ENCODE peak calls at places on chromosomes 3 and 15, in four cellular contexts. P, X, U and E are unnamed samples. For H3K9me3, the result is how much of the 10 kb centered on the place peaks cover.

GRCh38 chr3:188378786-188379185 is 224.8 kb downstream of the LPP start:
- DNase-seq in P (no peak), X (no peak), U (no peak), E (no peak)

GRCh38 chr3:43366466-43366865 is 80.1 kb downstream of the SNRK start:
- DNase-seq in P (no peak), X (peak), U (no peak), E (no peak)

GRCh38 chr15:38072507-38073277 is 138.3 kb downstream of the TMCO5A start:
- DNase-seq in P (peak), X (peak), U (peak), E (peak)

GRCh38 chr3:46845860-46846623 is 17.2 kb downstream of the MYL3 start:
- DNase-seq in P (peak), X (peak), U (peak), E (peak)

GRCh38 chr15:74306801-74307217 is 60.6 kb downstream of the CYP11A1 start:
- DNase-seq in P (no peak), X (no peak), U (no peak), E (no peak)

GRCh38 chr3:150925751-150926201 is 20.5 kb upstream of the MINDY4B start:
- DNase-seq in P (peak), X (peak), U (no peak), E (peak)

GRCh38 chr3:104564045-104564643 is 802.6 kb upstream of the ALCAM start:
- DNase-seq in P (peak), X (peak), U (peak), E (no peak)

GRCh38 chr3:64342940-64343691 is 117.8 kb upstream of the PRICKLE2 start:
- DNase-seq in P (no peak), X (no peak), U (no peak), E (no peak)

GRCh38 chr3:152380048-152380447 is 111.3 kb downstream of the MBNL1 start:
- DNase-seq in P (no peak), X (no peak), U (no peak), E (no peak)

GRCh38 chr15:89496155-89497098 is at the start of gene RHCG:
- DNase-seq in P (peak), X (no peak), U (no peak), E (no peak)

GRCh38 chr3:4680227-4680691 is 187.1 kb downstream of the ITPR1 start:
- DNase-seq in P (no peak), X (no peak), U (no peak), E (no peak)

GRCh38 chr3:27467545-27467944 is 16.6 kb downstream of the SLC4A7 start:
- DNase-seq in P (no peak), X (no peak), U (no peak), E (no peak)

GRCh38 chr15:74129411-74130088 is 836 bp upstream of the ISLR2 start:
- DNase-seq in P (no peak), X (no peak), U (no peak), E (no peak)

GRCh38 chr3:124774305-124774673 is 44.0 kb downstream of the UMPS start:
- DNase-seq in P (no peak), X (no peak), U (no peak), E (peak)

GRCh38 chr3:98985406-98985805 is 83.9 kb upstream of the DCBLD2 start:
- DNase-seq in P (no peak), X (no peak), U (no peak), E (no peak)

GRCh38 chr3:72449551-72449950 is 398.7 kb downstream of the SHQ1 start:
- DNase-seq in P (no peak), X (no peak), U (no peak), E (no peak)

GRCh38 chr3:192879346-192880031 is 38.2 kb downstream of the MB21D2 start:
- DNase-seq in P (no peak), X (no peak), U (peak), E (no peak)

GRCh38 chr3:156507285-156507684 is 47.6 kb downstream of the SSR3 start:
- DNase-seq in P (no peak), X (no peak), U (no peak), E (no peak)

GRCh38 chr3:122825460-122825859 is 30.6 kb downstream of the SLC49A4 start:
- DNase-seq in P (no peak), X (no peak), U (no peak), E (no peak)

GRCh38 chr3:120615863-120616599 is 19.9 kb downstream of the NDUFB4 start:
- DNase-seq in P (peak), X (no peak), U (peak), E (peak)

GRCh38 chr15:101332061-101332467 is 37.0 kb upstream of the SNRPA1 start:
- DNase-seq in P (no peak), X (peak), U (no peak), E (no peak)

GRCh38 chr3:99114565-99115291 is 213.2 kb upstream of the DCBLD2 start:
- DNase-seq in P (no peak), X (no peak), U (no peak), E (no peak)

GRCh38 chr15:67794832-67795574 is 30.3 kb upstream of the SKOR1 start:
- DNase-seq in P (no peak), X (no peak), U (no peak), E (no peak)

GRCh38 chr3:197372076-197372661 is 73.8 kb upstream of the DLG1 start:
- DNase-seq in P (no peak), X (peak), U (no peak), E (no peak)

GRCh38 chr15:98728811-98729160 is 80.4 kb downstream of the IGF1R start:
- DNase-seq in P (no peak), X (no peak), U (no peak), E (no peak)

GRCh38 chr3:188682316-188682715 is 489.5 kb upstream of the TPRG1 start:
- DNase-seq in P (no peak), X (no peak), U (no peak), E (no peak)

GRCh38 chr15:60134609-60135008 is 130.5 kb downstream of the FOXB1 start:
- DNase-seq in P (no peak), X (no peak), U (no peak), E (no peak)

GRCh38 chr3:108661699-108662098 is 72.2 kb downstream of the DZIP3 start:
- DNase-seq in P (no peak), X (no peak), U (no peak), E (no peak)

GRCh38 chr3:160331127-160331937 is 67.7 kb downstream of the IFT80 start:
- DNase-seq in P (no peak), X (no peak), U (no peak), E (no peak)

GRCh38 chr3:139597947-139598346 is 58.4 kb upstream of the RBP1 start:
- DNase-seq in P (no peak), X (no peak), U (no peak), E (no peak)

GRCh38 chr3:71949403-71949802 is 164.5 kb upstream of the PROK2 start:
- DNase-seq in P (no peak), X (no peak), U (no peak), E (no peak)

GRCh38 chr3:113628316-113628715 is 68.1 kb downstream of the USF3 start:
- DNase-seq in P (no peak), X (no peak), U (no peak), E (no peak)

GRCh38 chr3:113631143-113631542 is 65.3 kb downstream of the USF3 start:
- DNase-seq in P (no peak), X (no peak), U (no peak), E (no peak)

GRCh38 chr3:113631573-113631972 is 64.9 kb downstream of the USF3 start:
- DNase-seq in P (no peak), X (no peak), U (no peak), E (no peak)

GRCh38 chr3:113628788-113629187 is 67.7 kb downstream of the USF3 start:
- DNase-seq in P (no peak), X (no peak), U (no peak), E (no peak)

GRCh38 chr3:113629941-113630340 is 66.5 kb downstream of the USF3 start:
- DNase-seq in P (no peak), X (no peak), U (no peak), E (no peak)
- H3K27ac ChIP-seq in P (no peak), X (no peak), U (no peak), E (no peak)

DNA sequence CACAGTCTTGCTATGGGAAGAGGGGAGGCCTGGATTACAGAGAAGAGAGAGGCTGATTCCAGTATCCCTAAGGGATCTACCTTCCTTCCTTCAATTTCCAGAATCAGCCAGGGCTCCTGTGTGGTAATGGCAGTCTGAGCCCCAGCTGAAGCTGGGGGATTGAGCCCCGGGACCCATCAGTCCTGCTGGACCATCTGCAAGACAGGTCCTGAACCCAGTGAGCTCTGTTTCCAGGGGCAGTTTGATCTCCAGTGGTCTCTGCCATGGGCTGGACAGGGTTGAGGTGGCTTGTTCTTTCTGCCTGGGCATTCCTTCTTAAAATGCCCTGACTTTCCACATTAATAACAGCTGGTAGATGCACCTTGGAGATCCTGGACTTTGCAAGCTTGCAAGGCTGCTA is 685.2 kb downstream of the TBL1XR1 start:
- DNase-seq in P (no peak), X (no peak), U (no peak), E (no peak)
- H3K9me3 ChIP-seq in P (under half), X (under half), U (under half), E (under half)

GRCh38 chr3:77051927-77052542 is 12.1 kb downstream of the ROBO2 start:
- DNase-seq in P (no peak), X (no peak), U (no peak), E (no peak)
- H3K27ac ChIP-seq in P (no peak), X (no peak), U (no peak), E (no peak)

GRCh38 chr3:161508852-161509477 is 12.4 kb downstream of the OTOL1 start:
- DNase-seq in P (no peak), X (no peak), U (no peak), E (no peak)
- H3K9me3 ChIP-seq in P (under half), X (under half), U (under half), E (under half)

DNA sequence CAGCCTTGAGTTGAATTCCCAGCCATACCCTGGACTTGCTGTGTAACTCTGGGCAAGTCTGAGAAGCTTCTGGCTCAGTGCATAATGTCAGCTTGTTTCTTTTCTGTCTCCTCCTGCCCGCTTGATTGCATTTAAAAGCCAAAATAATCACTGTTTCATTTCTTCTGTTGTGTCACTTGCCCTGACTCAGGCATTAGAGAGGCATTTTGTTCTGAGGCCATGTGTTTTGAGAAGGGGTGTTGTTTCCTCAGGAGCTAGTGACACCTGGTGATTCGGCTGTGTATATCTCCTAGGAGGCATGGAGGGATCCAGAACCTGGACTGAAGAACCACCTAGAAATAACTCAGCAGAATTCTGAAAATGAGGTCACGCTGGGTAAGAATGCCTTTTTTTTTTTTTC is 16.0 kb downstream of the WDR73 start:
- DNase-seq in P (no peak), X (no peak), U (no peak), E (no peak)
- H3K27ac ChIP-seq in P (peak), X (no peak), U (no peak), E (no peak)

GRCh38 chr15:47553933-47554332 is 163.4 kb upstream of the SEMA6D start:
- DNase-seq in P (no peak), X (no peak), U (no peak), E (no peak)

GRCh38 chr15:47548986-47549385 is 168.3 kb upstream of the SEMA6D start:
- DNase-seq in P (no peak), X (no peak), U (no peak), E (no peak)

GRCh38 chr15:47552978-47553608 is 164.2 kb upstream of the SEMA6D start:
- DNase-seq in P (no peak), X (no peak), U (no peak), E (no peak)

GRCh38 chr15:47551559-47551958 is 165.7 kb upstream of the SEMA6D start:
- DNase-seq in P (no peak), X (no peak), U (no peak), E (no peak)

DNA sequence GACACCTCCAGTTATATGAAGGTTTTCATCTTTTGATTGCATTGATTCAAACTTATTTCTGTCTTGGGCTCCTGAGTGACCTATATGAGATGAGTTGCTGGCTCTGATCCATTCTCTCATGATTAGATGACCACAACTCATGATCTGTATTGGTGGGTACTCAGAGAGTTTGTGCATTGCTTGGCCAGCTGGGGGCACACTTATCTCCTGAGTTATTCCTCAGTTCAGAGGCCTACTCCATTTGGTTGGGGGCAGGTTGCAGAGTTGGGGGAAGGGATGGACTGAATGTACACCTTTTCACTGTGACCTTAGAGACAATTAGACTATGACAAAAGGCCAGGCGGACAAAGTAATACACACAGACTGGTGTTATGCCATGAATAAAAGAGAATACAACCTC is 166.2 kb upstream of the SEMA6D start:
- DNase-seq in P (no peak), X (no peak), U (no peak), E (no peak)
- H3K9me3 ChIP-seq in P (under half), X (under half), U (under half), E (under half)

DNA sequence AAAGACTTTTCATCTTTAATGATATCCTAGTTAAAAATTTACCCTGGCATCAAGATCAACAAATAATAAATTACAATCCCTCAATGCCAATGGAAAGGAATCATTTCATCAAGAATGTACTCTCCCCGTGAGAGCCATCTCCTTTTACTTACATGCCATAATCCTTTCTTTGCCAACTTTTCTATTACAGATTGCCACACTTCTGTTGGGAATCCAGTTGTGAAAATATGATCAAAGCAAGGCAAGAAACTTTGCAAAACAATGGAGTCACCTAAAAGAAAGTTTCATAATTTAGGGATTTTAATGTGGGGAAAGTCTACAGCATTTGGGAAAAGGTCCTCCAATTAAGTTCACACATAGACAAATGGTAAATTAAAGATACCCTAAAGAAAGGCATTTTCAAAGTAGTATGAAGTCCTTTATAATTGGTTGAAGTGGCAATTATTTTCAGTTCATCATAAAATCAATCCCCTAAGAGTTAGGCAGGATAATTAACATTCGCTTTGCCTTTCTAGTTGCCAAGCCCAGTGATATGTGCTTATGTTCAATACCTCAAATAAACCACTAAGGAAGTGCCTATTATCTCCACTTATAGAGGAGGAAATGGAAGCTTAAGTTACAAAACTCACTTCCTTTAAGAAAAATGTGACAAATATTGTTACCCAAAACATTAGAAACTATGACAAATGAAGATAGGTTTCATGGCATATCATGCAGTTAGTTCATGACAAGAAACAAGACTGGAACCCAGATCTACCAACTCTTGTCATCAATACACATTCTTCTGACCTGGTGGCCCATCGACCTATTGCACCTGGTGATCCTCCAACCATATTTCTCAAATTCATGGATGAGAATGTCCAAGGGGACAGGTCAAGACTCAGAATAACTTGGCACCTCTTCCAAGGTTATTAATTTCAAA is 49.1 kb downstream of the TRANK1 start:
- DNase-seq in P (no peak), X (no peak), U (no peak), E (no peak)
- H3K27ac ChIP-seq in P (no peak), X (no peak), U (no peak), E (no peak)